ENCODE peak calls at places on chromosomes 1 and 21, in nine cellular contexts. B is lower leg skin, T is tibial nerve, N is uterus, Q is gastrocnemius medialis, S is prostate gland, W is breast epithelium, X is Peyer's patch, A is body of pancreas. U is an unnamed sample.

GRCh38 chr21:17462276-17462981 is 50.4 kb upstream of the CXADR start:
- DNase-seq in S (peak; percentile 43), T (no peak), Q (no peak), W (no peak), B (no peak), X (peak; percentile 80), A (peak; percentile 92), N (no peak), U (no peak)

GRCh38 chr1:212775241-212775640 is 16.3 kb downstream of the NSL1 start:
- DNase-seq in S (no peak), W (no peak), B (no peak), A (no peak), T (no peak), N (no peak), Q (no peak), X (no peak), U (no peak)

GRCh38 chr1:201183209-201183608 is 7.4 kb upstream of the IGFN1 start:
- DNase-seq in N (no peak), Q (no peak), W (no peak), T (no peak), B (no peak), S (no peak), A (no peak), X (no peak), U (no peak)

GRCh38 chr1:201578008-201578888 is 39.3 kb downstream of the NAV1 start:
- DNase-seq in B (no peak), S (no peak), W (no peak), Q (no peak), X (no peak), N (no peak), T (no peak), A (no peak), U (no peak)

GRCh38 chr1:155910621-155911121 is 478 bp downstream of the RIT1 start:
- DNase-seq in T (no peak), X (peak; percentile 60), N (peak; percentile 29), B (peak; percentile 68), Q (no peak), S (peak; percentile 10), A (no peak), W (no peak), U (peak; percentile 47)

GRCh38 chr1:169105434-169106094 is 926 bp upstream of the ATP1B1 start:
- DNase-seq in W (peak; percentile 84), A (peak; percentile 92), B (peak; percentile 92), N (peak; percentile 58), Q (peak; percentile 86), T (no peak), X (peak; percentile 98), S (peak; percentile 53), U (peak; percentile 71)

GRCh38 chr1:28111157-28111556 is 22.7 kb upstream of the EYA3 start:
- DNase-seq in W (no peak), B (no peak), N (no peak), Q (no peak), T (no peak), A (peak; percentile 9), S (no peak), X (no peak), U (no peak)

GRCh38 chr1:214472362-214472761 is 79.0 kb downstream of the PTPN14 start:
- DNase-seq in Q (no peak), T (no peak), S (no peak), B (no peak), W (no peak), A (no peak), N (no peak), X (no peak), U (no peak)

GRCh38 chr1:190754769-190755168 is 277.1 kb upstream of the BRINP3 start:
- DNase-seq in A (no peak), S (no peak), N (no peak), B (no peak), X (no peak), W (no peak), T (no peak), Q (no peak), U (no peak)

GRCh38 chr1:28507646-28508434 is 2.0 kb downstream of the RCC1 start:
- DNase-seq in B (no peak), T (no peak), N (no peak), X (no peak), Q (no peak), S (no peak), A (no peak), W (no peak), U (no peak)

GRCh38 chr1:27864264-27864895 is 8.0 kb upstream of the THEMIS2 start:
- DNase-seq in B (no peak), S (no peak), W (no peak), Q (no peak), A (peak; percentile 44), N (no peak), T (no peak), X (no peak), U (no peak)

GRCh38 chr1:228362141-228362883 is 44.3 kb downstream of the TRIM11 start:
- DNase-seq in W (no peak), N (no peak), X (peak; percentile 21), A (no peak), T (no peak), B (peak; percentile 83), S (no peak), Q (no peak), U (no peak)

GRCh38 chr1:99992044-99992722 is 22.4 kb downstream of the SLC35A3 start:
- DNase-seq in S (no peak), Q (no peak), A (no peak), T (no peak), W (no peak), N (no peak), X (no peak), B (no peak), U (no peak)

GRCh38 chr1:12435639-12436344 is 182.2 kb downstream of the DHRS3 start:
- DNase-seq in S (no peak), A (no peak), N (no peak), B (no peak), Q (no peak), W (no peak), T (no peak), X (no peak), U (no peak)

GRCh38 chr1:12432897-12433296 is 185.1 kb downstream of the DHRS3 start:
- DNase-seq in W (no peak), A (no peak), T (no peak), Q (no peak), N (no peak), S (no peak), B (no peak), X (no peak), U (no peak)

GRCh38 chr1:12434686-12435085 is 183.3 kb downstream of the DHRS3 start:
- DNase-seq in W (no peak), N (no peak), B (no peak), T (no peak), Q (no peak), S (no peak), X (no peak), A (no peak), U (no peak)

GRCh38 chr1:12433323-12434053 is 184.5 kb downstream of the DHRS3 start:
- DNase-seq in A (peak; percentile 53), X (peak; percentile 71), S (no peak), Q (no peak), B (no peak), W (no peak), T (peak; percentile 44), N (peak; percentile 59), U (no peak)

GRCh38 chr1:12434174-12434573 is 183.8 kb downstream of the DHRS3 start:
- DNase-seq in W (no peak), X (no peak), T (no peak), N (no peak), Q (no peak), A (no peak), B (no peak), S (no peak), U (peak; percentile 21)
- TF ChIP-seq POLR2A in W (no peak), X (no peak), T (no peak), N (no peak), Q (no peak), A (no peak), B (no peak), S (no peak), U (no peak)

DNA sequence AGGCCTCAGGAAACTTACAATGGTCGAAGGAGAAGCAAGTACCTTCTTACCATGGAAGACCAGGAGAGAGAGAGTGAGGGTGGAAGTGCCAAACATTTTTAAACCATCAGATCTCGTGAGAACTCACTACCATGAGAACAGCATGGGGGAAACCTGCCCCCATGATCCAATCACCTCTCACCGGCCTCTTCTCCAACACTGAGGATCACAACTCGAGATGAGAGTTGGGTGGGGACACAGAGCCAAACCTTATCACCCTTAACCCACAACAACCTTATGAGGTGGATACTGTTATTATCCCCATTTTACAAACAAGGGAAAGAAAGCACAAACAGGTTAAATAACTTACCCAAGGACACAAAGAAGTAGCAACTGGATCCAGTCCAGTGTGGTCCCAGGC is 80.5 kb downstream of the MPZL1 start:
- DNase-seq in A (no peak), B (no peak), Q (no peak), W (no peak), N (no peak), S (no peak), X (no peak), T (no peak), U (no peak)
- TF ChIP-seq POLR2A in A (no peak), B (no peak), Q (no peak), W (no peak), N (no peak), S (no peak), X (no peak), T (no peak), U (no peak)

GRCh38 chr1:86416343-86416742 is 7.6 kb upstream of the CLCA2 start:
- DNase-seq in W (no peak), T (no peak), B (no peak), X (peak; percentile 66), Q (no peak), N (no peak), S (no peak), A (peak; percentile 12), U (no peak)
- TF ChIP-seq POLR2A in W (no peak), T (no peak), B (no peak), X (no peak), Q (no peak), N (no peak), S (no peak), A (no peak), U (no peak)

DNA sequence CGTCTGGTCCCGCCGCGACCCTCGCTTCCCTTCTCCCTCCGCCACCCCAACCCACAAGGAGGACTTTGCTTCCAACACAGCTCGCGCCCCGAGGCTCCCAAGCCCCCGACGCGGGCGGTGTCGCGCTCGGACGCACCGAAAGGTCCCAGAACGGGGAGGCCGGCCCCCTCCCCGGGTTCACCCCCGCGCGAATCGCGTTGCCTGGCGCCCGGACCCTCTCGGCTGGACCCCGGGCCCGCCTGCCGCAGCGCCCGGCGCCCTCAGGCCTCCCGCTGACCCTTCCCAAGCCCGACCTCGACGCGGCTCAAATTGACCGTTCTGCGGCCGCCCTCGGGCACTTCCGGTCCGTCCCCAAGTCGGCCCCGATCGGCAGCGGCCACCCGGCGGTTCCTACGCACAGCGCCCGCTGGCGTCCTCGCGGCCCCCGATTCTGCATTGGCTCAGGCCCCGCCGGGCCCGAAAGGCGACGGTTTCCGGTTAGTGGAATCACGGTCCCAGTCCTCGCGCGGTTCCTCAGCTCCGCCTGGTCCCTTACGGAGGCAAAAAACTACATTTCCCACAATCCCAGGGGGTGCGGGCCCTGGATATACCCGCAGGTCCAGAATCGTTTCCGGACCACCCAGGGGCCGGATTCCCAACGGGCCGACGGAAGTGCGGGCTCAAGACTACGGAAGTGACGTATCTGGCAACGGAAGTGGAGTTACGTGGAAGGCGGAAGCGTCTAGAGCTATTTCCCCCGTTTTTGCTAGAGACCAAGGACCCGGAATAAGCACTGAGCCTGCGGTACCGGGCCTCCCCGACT is at the start of gene AURKAIP1:
- DNase-seq in T (peak; percentile 98), W (peak; percentile 98), A (peak; percentile 99), N (peak; percentile 99), B (peak; percentile 99), S (peak; percentile 99), Q (peak; percentile 99), X (peak; percentile 97), U (peak; percentile 91)
- TF ChIP-seq POLR2A in T (peak; percentile 50), W (peak; percentile 36), A (peak; percentile 83), N (peak; percentile 47), B (no peak), S (peak; percentile 45), Q (peak; percentile 67), X (peak; percentile 68), U (peak; percentile 30)

U was measured in H54.